ENCODE peak calls at places on chromosomes 11 and 22, in six cellular contexts. B is CMK; U is hepatocyte; A is SW480; E is stimulated activated CD4-positive, alpha-beta T cell treated with anti-CD3 and anti-CD28 coated beads, Interleukin-2, amount 100 ng/mL, for 24 hours; N is ELR. X is an unnamed sample.

GRCh38 chr22:23306438-23306921 is 126.2 kb downstream of the BCR start:
- DNase-seq in B (no peak), U (no peak), A (no peak), E (no peak), N (peak), X (no peak)

GRCh38 chr11:57071829-57072228 is 83.1 kb downstream of the OR5AK2 start:
- DNase-seq in B (no peak), U (no peak), A (no peak), E (no peak), N (peak), X (no peak)

GRCh38 chr11:33721984-33722383 is 14.2 kb downstream of the CD59 start:
- DNase-seq in B (no peak), U (no peak), A (no peak), E (no peak), N (no peak), X (no peak)

GRCh38 chr11:119300198-119300964 is 16.5 kb downstream of the MCAM start:
- DNase-seq in B (no peak), U (no peak), A (no peak), E (no peak), N (no peak), X (no peak)

GRCh38 chr11:10669258-10670033 is 24.1 kb downstream of the IRAG1 start:
- DNase-seq in B (no peak), U (peak), A (peak), E (no peak), N (peak), X (no peak)

GRCh38 chr11:74678591-74679512 is 52.4 kb downstream of the CHRDL2 start:
- DNase-seq in B (no peak), U (no peak), A (no peak), E (no peak), N (no peak), X (no peak)

GRCh38 chr11:111766834-111767142 is 599 bp upstream of the PPP2R1B start:
- DNase-seq in B (no peak), U (no peak), A (no peak), E (no peak), N (no peak), X (no peak)

GRCh38 chr22:29427176-29427760 is 11.1 kb upstream of the RFPL1 start:
- DNase-seq in B (no peak), U (no peak), A (no peak), E (no peak), N (no peak), X (no peak)

GRCh38 chr11:66877585-66877984 is 20.7 kb downstream of the LRFN4 start:
- DNase-seq in B (no peak), U (no peak), A (no peak), E (no peak), N (no peak), X (peak)

GRCh38 chr11:75734491-75735180 is 17.0 kb downstream of the MOGAT2 start:
- DNase-seq in B (no peak), U (peak), A (peak), E (no peak), N (no peak), X (no peak)

GRCh38 chr11:1238767-1239595 is 16.1 kb downstream of the MUC5B start:
- DNase-seq in B (no peak), U (peak), A (no peak), E (no peak), N (no peak), X (peak)

GRCh38 chr11:2516276-2517015 is 71.6 kb downstream of the KCNQ1 start:
- DNase-seq in B (no peak), U (no peak), A (no peak), E (peak), N (no peak), X (no peak)

GRCh38 chr22:26502688-26503561 is 9.3 kb downstream of the TFIP11 start:
- DNase-seq in B (peak), U (peak), A (no peak), E (peak), N (peak), X (no peak)

GRCh38 chr22:16829985-16830384 is 4.8 kb upstream of the XKR3 start:
- DNase-seq in B (no peak), U (no peak), A (no peak), E (no peak), N (no peak), X (no peak)